ENCODE peak calls at places on chromosomes 6 and 20, in ten cellular contexts. One of them, this sample, is unnamed.

GRCh38 chr20:43727980-43728590 is 1.3 kb upstream of the GTSF1L start:
- DNase-seq in OCI-LY7: peak; percentile 88
- DNase-seq in BJ: no peak
- DNase-seq in MM.1S: peak; percentile 87
- DNase-seq in PC-3: peak; percentile 63
- DNase-seq in choroid plexus epithelial cell: no peak
- DNase-seq in left ventricle myocardium inferior: no peak
- DNase-seq in HCT116: no peak
- DNase-seq in astrocyte of the spinal cord: no peak
- DNase-seq in transverse colon: peak; percentile 30
- DNase-seq in this sample: no peak

GRCh38 chr6:53694800-53695394 is 29.3 kb upstream of the KLHL31 start:
- DNase-seq in BJ: no peak
- DNase-seq in choroid plexus epithelial cell: no peak
- DNase-seq in transverse colon: no peak
- DNase-seq in MM.1S: no peak
- DNase-seq in astrocyte of the spinal cord: no peak
- DNase-seq in HCT116: no peak
- DNase-seq in PC-3: no peak
- DNase-seq in OCI-LY7: no peak
- DNase-seq in left ventricle myocardium inferior: no peak
- DNase-seq in this sample: no peak

GRCh38 chr6:7124631-7125030 is 16.9 kb downstream of the RREB1 start:
- DNase-seq in BJ: no peak
- DNase-seq in astrocyte of the spinal cord: no peak
- DNase-seq in PC-3: no peak
- DNase-seq in MM.1S: no peak
- DNase-seq in HCT116: no peak
- DNase-seq in OCI-LY7: no peak
- DNase-seq in transverse colon: no peak
- DNase-seq in left ventricle myocardium inferior: no peak
- DNase-seq in choroid plexus epithelial cell: peak; percentile 66
- DNase-seq in this sample: no peak

GRCh38 chr6:39790772-39791171 is 1.4 kb upstream of the DAAM2 start:
- DNase-seq in left ventricle myocardium inferior: no peak
- DNase-seq in transverse colon: no peak
- DNase-seq in BJ: no peak
- DNase-seq in choroid plexus epithelial cell: no peak
- DNase-seq in astrocyte of the spinal cord: peak; percentile 14
- DNase-seq in OCI-LY7: no peak
- DNase-seq in HCT116: no peak
- DNase-seq in MM.1S: no peak
- DNase-seq in PC-3: no peak
- DNase-seq in this sample: no peak

GRCh38 chr6:127463056-127463455 is 3.9 kb upstream of the KIAA0408 start:
- DNase-seq in transverse colon: no peak
- DNase-seq in MM.1S: no peak
- DNase-seq in HCT116: no peak
- DNase-seq in BJ: no peak
- DNase-seq in astrocyte of the spinal cord: no peak
- DNase-seq in choroid plexus epithelial cell: peak; percentile 52
- DNase-seq in PC-3: peak; percentile 12
- DNase-seq in left ventricle myocardium inferior: no peak
- DNase-seq in OCI-LY7: no peak
- DNase-seq in this sample: no peak

GRCh38 chr6:148211777-148212324 is 130.8 kb upstream of the SASH1 start:
- DNase-seq in OCI-LY7: no peak
- DNase-seq in transverse colon: no peak
- DNase-seq in MM.1S: no peak
- DNase-seq in astrocyte of the spinal cord: no peak
- DNase-seq in BJ: no peak
- DNase-seq in left ventricle myocardium inferior: no peak
- DNase-seq in HCT116: no peak
- DNase-seq in PC-3: no peak
- DNase-seq in choroid plexus epithelial cell: no peak
- DNase-seq in this sample: no peak

GRCh38 chr6:169668203-169668847 is 33.5 kb downstream of the WDR27 start:
- DNase-seq in astrocyte of the spinal cord: no peak
- DNase-seq in choroid plexus epithelial cell: no peak
- DNase-seq in HCT116: no peak
- DNase-seq in left ventricle myocardium inferior: no peak
- DNase-seq in MM.1S: no peak
- DNase-seq in BJ: no peak
- DNase-seq in PC-3: no peak
- DNase-seq in transverse colon: no peak
- DNase-seq in OCI-LY7: no peak
- DNase-seq in this sample: no peak

GRCh38 chr6:26067367-26067766 is 19.9 kb upstream of the HFE start:
- DNase-seq in astrocyte of the spinal cord: no peak
- DNase-seq in left ventricle myocardium inferior: no peak
- DNase-seq in transverse colon: no peak
- DNase-seq in choroid plexus epithelial cell: no peak
- DNase-seq in PC-3: peak; percentile 52
- DNase-seq in BJ: no peak
- DNase-seq in OCI-LY7: no peak
- DNase-seq in HCT116: no peak
- DNase-seq in MM.1S: no peak
- DNase-seq in this sample: no peak

GRCh38 chr6:56652994-56653393 is 10.3 kb upstream of the DST start:
- DNase-seq in choroid plexus epithelial cell: peak; percentile 60
- DNase-seq in HCT116: peak; percentile 61
- DNase-seq in astrocyte of the spinal cord: peak; percentile 84
- DNase-seq in left ventricle myocardium inferior: no peak
- DNase-seq in PC-3: peak; percentile 90
- DNase-seq in OCI-LY7: no peak
- DNase-seq in BJ: peak; percentile 44
- DNase-seq in transverse colon: no peak
- DNase-seq in MM.1S: no peak
- DNase-seq in this sample: no peak

GRCh38 chr6:89308525-89309400 is 6.3 kb downstream of the GABRR2 start:
- DNase-seq in PC-3: no peak
- DNase-seq in BJ: no peak
- DNase-seq in transverse colon: no peak
- DNase-seq in astrocyte of the spinal cord: no peak
- DNase-seq in MM.1S: no peak
- DNase-seq in left ventricle myocardium inferior: no peak
- DNase-seq in choroid plexus epithelial cell: no peak
- DNase-seq in OCI-LY7: no peak
- DNase-seq in HCT116: no peak
- DNase-seq in this sample: no peak

GRCh38 chr20:38670786-38671185 is 53.5 kb upstream of the SLC32A1 start:
- DNase-seq in left ventricle myocardium inferior: no peak
- DNase-seq in HCT116: no peak
- DNase-seq in transverse colon: no peak
- DNase-seq in OCI-LY7: no peak
- DNase-seq in PC-3: no peak
- DNase-seq in MM.1S: no peak
- DNase-seq in astrocyte of the spinal cord: no peak
- DNase-seq in BJ: no peak
- DNase-seq in choroid plexus epithelial cell: no peak
- DNase-seq in this sample: no peak

GRCh38 chr20:60310551-60310950 is 352.3 kb downstream of the CDH26 start:
- DNase-seq in HCT116: no peak
- DNase-seq in PC-3: no peak
- DNase-seq in choroid plexus epithelial cell: no peak
- DNase-seq in BJ: no peak
- DNase-seq in transverse colon: no peak
- DNase-seq in left ventricle myocardium inferior: no peak
- DNase-seq in MM.1S: no peak
- DNase-seq in astrocyte of the spinal cord: no peak
- DNase-seq in OCI-LY7: no peak
- DNase-seq in this sample: no peak

GRCh38 chr6:169167581-169168301 is 85.9 kb downstream of the THBS2 start:
- DNase-seq in transverse colon: no peak
- DNase-seq in BJ: peak; percentile 71
- DNase-seq in astrocyte of the spinal cord: peak; percentile 88
- DNase-seq in choroid plexus epithelial cell: peak; percentile 97
- DNase-seq in MM.1S: no peak
- DNase-seq in OCI-LY7: no peak
- DNase-seq in left ventricle myocardium inferior: peak; percentile 70
- DNase-seq in HCT116: peak; percentile 60
- DNase-seq in PC-3: no peak
- DNase-seq in this sample: peak; percentile 18

GRCh38 chr6:76594109-76594508 is 521.6 kb upstream of the IMPG1 start:
- DNase-seq in MM.1S: no peak
- DNase-seq in OCI-LY7: no peak
- DNase-seq in transverse colon: no peak
- DNase-seq in PC-3: no peak
- DNase-seq in HCT116: no peak
- DNase-seq in astrocyte of the spinal cord: no peak
- DNase-seq in BJ: no peak
- DNase-seq in left ventricle myocardium inferior: no peak
- DNase-seq in choroid plexus epithelial cell: no peak
- DNase-seq in this sample: no peak

GRCh38 chr20:59912609-59913008 is 20.8 kb downstream of the SYCP2 start:
- DNase-seq in PC-3: no peak
- DNase-seq in BJ: no peak
- DNase-seq in left ventricle myocardium inferior: no peak
- DNase-seq in MM.1S: no peak
- DNase-seq in transverse colon: no peak
- DNase-seq in HCT116: no peak
- DNase-seq in choroid plexus epithelial cell: no peak
- DNase-seq in OCI-LY7: no peak
- DNase-seq in astrocyte of the spinal cord: no peak
- DNase-seq in this sample: no peak

GRCh38 chr6:127481628-127482027 is 22.4 kb upstream of the KIAA0408 start:
- DNase-seq in HCT116: no peak
- DNase-seq in OCI-LY7: no peak
- DNase-seq in PC-3: peak; percentile 68
- DNase-seq in transverse colon: no peak
- DNase-seq in choroid plexus epithelial cell: peak; percentile 50
- DNase-seq in MM.1S: no peak
- DNase-seq in BJ: no peak
- DNase-seq in astrocyte of the spinal cord: peak; percentile 75
- DNase-seq in left ventricle myocardium inferior: no peak
- DNase-seq in this sample: no peak

GRCh38 chr6:38248500-38249234 is 391.1 kb downstream of the BTBD9 start:
- DNase-seq in MM.1S: no peak
- DNase-seq in PC-3: peak; percentile 95
- DNase-seq in BJ: no peak
- DNase-seq in astrocyte of the spinal cord: no peak
- DNase-seq in choroid plexus epithelial cell: no peak
- DNase-seq in transverse colon: no peak
- DNase-seq in left ventricle myocardium inferior: no peak
- DNase-seq in OCI-LY7: no peak
- DNase-seq in HCT116: no peak
- DNase-seq in this sample: no peak

GRCh38 chr20:4170621-4171537 is 155.5 kb upstream of the RNF24 start:
- DNase-seq in HCT116: no peak
- DNase-seq in OCI-LY7: no peak
- DNase-seq in BJ: no peak
- DNase-seq in left ventricle myocardium inferior: no peak
- DNase-seq in transverse colon: no peak
- DNase-seq in MM.1S: no peak
- DNase-seq in choroid plexus epithelial cell: peak; percentile 73
- DNase-seq in PC-3: no peak
- DNase-seq in astrocyte of the spinal cord: peak; percentile 55
- DNase-seq in this sample: no peak

GRCh38 chr6:56521454-56521853 is 121.2 kb downstream of the DST start:
- DNase-seq in transverse colon: no peak
- DNase-seq in left ventricle myocardium inferior: no peak
- DNase-seq in HCT116: no peak
- DNase-seq in BJ: no peak
- DNase-seq in OCI-LY7: no peak
- DNase-seq in PC-3: peak; percentile 64
- DNase-seq in astrocyte of the spinal cord: no peak
- DNase-seq in choroid plexus epithelial cell: no peak
- DNase-seq in MM.1S: no peak
- DNase-seq in this sample: no peak

GRCh38 chr6:30683137-30683979 is 3.1 kb downstream of the PPP1R18 start:
- DNase-seq in left ventricle myocardium inferior: peak; percentile 37
- DNase-seq in OCI-LY7: peak; percentile 18
- DNase-seq in BJ: no peak
- DNase-seq in PC-3: no peak
- DNase-seq in MM.1S: no peak
- DNase-seq in choroid plexus epithelial cell: no peak
- DNase-seq in astrocyte of the spinal cord: no peak
- DNase-seq in transverse colon: no peak
- DNase-seq in HCT116: no peak
- DNase-seq in this sample: no peak
- H3K4me3 ChIP-seq in left ventricle myocardium inferior: peak overlapping the region; percentile 83
- H3K4me3 ChIP-seq in OCI-LY7: peak overlapping the region; percentile 95
- H3K4me3 ChIP-seq in BJ: peak overlapping the region; percentile 87
- H3K4me3 ChIP-seq in PC-3: peak overlapping the region; percentile 97
- H3K4me3 ChIP-seq in MM.1S: peak overlapping the region; percentile 87
- H3K4me3 ChIP-seq in choroid plexus epithelial cell: peak overlapping the region; percentile 89
- H3K4me3 ChIP-seq in astrocyte of the spinal cord: peak overlapping the region; percentile 87
- H3K4me3 ChIP-seq in transverse colon: peak overlapping the region; percentile 63
- H3K4me3 ChIP-seq in HCT116: peak overlapping the region; percentile 38
- H3K4me3 ChIP-seq in this sample: peak overlapping the region; percentile 94

DNA sequence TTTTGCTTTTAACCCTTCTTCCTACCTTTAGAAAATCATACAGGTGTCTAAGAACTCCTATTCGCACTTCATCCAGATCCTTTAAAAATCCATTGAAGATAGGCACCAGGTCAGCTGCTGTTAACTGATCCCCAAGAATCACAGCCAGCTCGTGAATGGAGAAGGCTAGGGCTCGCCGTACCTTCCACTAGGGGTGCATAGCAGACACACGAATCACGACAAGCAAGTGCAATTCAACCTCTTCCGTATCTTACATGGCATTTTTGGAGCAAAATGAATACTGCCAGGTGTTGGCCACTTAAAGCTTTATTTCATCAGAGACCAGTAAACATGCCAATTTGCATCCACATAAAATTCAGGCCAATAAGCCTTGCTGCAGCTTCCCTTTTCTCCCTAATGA is 10.8 kb upstream of the ANKRD60 start:
- DNase-seq in OCI-LY7: no peak
- DNase-seq in transverse colon: no peak
- DNase-seq in choroid plexus epithelial cell: peak; percentile 63
- DNase-seq in left ventricle myocardium inferior: no peak
- DNase-seq in BJ: no peak
- DNase-seq in HCT116: no peak
- DNase-seq in MM.1S: no peak
- DNase-seq in astrocyte of the spinal cord: no peak
- DNase-seq in PC-3: no peak
- DNase-seq in this sample: no peak
- TF ChIP-seq CTCF in OCI-LY7: no peak
- TF ChIP-seq CTCF in transverse colon: no peak
- TF ChIP-seq CTCF in choroid plexus epithelial cell: peak; percentile 48
- TF ChIP-seq CTCF in left ventricle myocardium inferior: no peak
- TF ChIP-seq CTCF in BJ: no peak
- TF ChIP-seq CTCF in HCT116: no peak
- TF ChIP-seq CTCF in MM.1S: no peak
- TF ChIP-seq CTCF in astrocyte of the spinal cord: no peak
- TF ChIP-seq CTCF in PC-3: no peak
- TF ChIP-seq CTCF in this sample: peak; percentile 3

GRCh38 chr6:15626160-15626559 is 36.7 kb downstream of the DTNBP1 start:
- DNase-seq in choroid plexus epithelial cell: no peak
- DNase-seq in HCT116: no peak
- DNase-seq in MM.1S: no peak
- DNase-seq in astrocyte of the spinal cord: no peak
- DNase-seq in left ventricle myocardium inferior: no peak
- DNase-seq in PC-3: no peak
- DNase-seq in OCI-LY7: no peak
- DNase-seq in BJ: no peak
- DNase-seq in transverse colon: no peak
- DNase-seq in this sample: no peak
- H3K4me3 ChIP-seq in choroid plexus epithelial cell: no peak overlapping the region
- H3K4me3 ChIP-seq in HCT116: no peak overlapping the region
- H3K4me3 ChIP-seq in MM.1S: no peak overlapping the region
- H3K4me3 ChIP-seq in astrocyte of the spinal cord: no peak overlapping the region
- H3K4me3 ChIP-seq in left ventricle myocardium inferior: no peak overlapping the region
- H3K4me3 ChIP-seq in PC-3: no peak overlapping the region
- H3K4me3 ChIP-seq in OCI-LY7: no peak overlapping the region
- H3K4me3 ChIP-seq in BJ: no peak overlapping the region
- H3K4me3 ChIP-seq in transverse colon: no peak overlapping the region
- H3K4me3 ChIP-seq in this sample: no peak overlapping the region

GRCh38 chr6:146027586-146028249 is 1.1 kb upstream of the GRM1 start:
- DNase-seq in left ventricle myocardium inferior: no peak
- DNase-seq in MM.1S: no peak
- DNase-seq in PC-3: no peak
- DNase-seq in choroid plexus epithelial cell: peak; percentile 6
- DNase-seq in transverse colon: peak; percentile 6
- DNase-seq in OCI-LY7: no peak
- DNase-seq in BJ: no peak
- DNase-seq in astrocyte of the spinal cord: no peak
- DNase-seq in HCT116: no peak
- DNase-seq in this sample: no peak
- TF ChIP-seq CTCF in left ventricle myocardium inferior: no peak
- TF ChIP-seq CTCF in MM.1S: no peak
- TF ChIP-seq CTCF in PC-3: no peak
- TF ChIP-seq CTCF in choroid plexus epithelial cell: peak; percentile 14
- TF ChIP-seq CTCF in transverse colon: no peak
- TF ChIP-seq CTCF in OCI-LY7: peak; percentile 14
- TF ChIP-seq CTCF in BJ: no peak
- TF ChIP-seq CTCF in astrocyte of the spinal cord: no peak
- TF ChIP-seq CTCF in HCT116: no peak
- TF ChIP-seq CTCF in this sample: no peak